ENCODE peak calls at places on chromosomes 6 and 20, in four cellular contexts. D, E, V and W are unnamed samples. For H3K79me2, the result is how much of the 10 kb centered on the place peaks cover.

GRCh38 chr6:12258191-12258590 is 32.0 kb upstream of the EDN1 start:
- DNase-seq in E (no peak), D (no peak), V (no peak), W (no peak)

GRCh38 chr6:113586966-113587699 is 270.0 kb upstream of the MARCKS start:
- DNase-seq in E (peak), D (no peak), V (no peak), W (no peak)

GRCh38 chr6:20427856-20428255 is 26.2 kb downstream of the E2F3 start:
- DNase-seq in D (no peak), E (no peak), V (peak), W (peak)

GRCh38 chr6:112218563-112218962 is 35.8 kb downstream of the LAMA4 start:
- DNase-seq in D (no peak), E (no peak), V (no peak), W (no peak)

GRCh38 chr6:125370343-125370742 is 68.6 kb upstream of the HDDC2 start:
- DNase-seq in V (no peak), D (no peak), E (no peak), W (no peak)

GRCh38 chr6:79062708-79063107 is 15.3 kb downstream of the PHIP start:
- DNase-seq in V (no peak), D (no peak), E (no peak), W (no peak)

GRCh38 chr6:138004423-138005287 is 102.6 kb downstream of the PERP start:
- DNase-seq in E (peak), V (peak), D (no peak), W (peak)

GRCh38 chr6:161273356-161273751 is 507 bp downstream of the AGPAT4 start:
- DNase-seq in V (peak), E (no peak), D (peak), W (peak)

GRCh38 chr6:166444446-166444845 is 61.7 kb upstream of the MPC1 start:
- DNase-seq in D (no peak), E (no peak), V (no peak), W (no peak)

GRCh38 chr20:11850901-11851300 is 66.8 kb upstream of the BTBD3 start:
- DNase-seq in D (no peak), V (no peak), E (no peak), W (no peak)

GRCh38 chr6:96931198-96931597 is 6.7 kb downstream of the KLHL32 start:
- DNase-seq in E (no peak), D (no peak), V (no peak), W (no peak)

GRCh38 chr6:145373826-145374225 is 361.5 kb downstream of the EPM2A start:
- DNase-seq in V (no peak), E (no peak), D (no peak), W (no peak)

GRCh38 chr6:16420715-16421461 is 182.5 kb downstream of the GMPR start:
- DNase-seq in E (no peak), D (no peak), V (peak), W (peak)

GRCh38 chr6:45084257-45084656 is 243.9 kb upstream of the RUNX2 start:
- DNase-seq in V (no peak), E (no peak), D (no peak), W (no peak)

GRCh38 chr6:23851551-23851950 is 274.5 kb upstream of the NRSN1 start:
- DNase-seq in D (peak), V (no peak), E (no peak), W (no peak)

GRCh38 chr6:159969204-159969912 is 476 bp downstream of the IGF2R start:
- DNase-seq in D (peak), V (peak), E (peak), W (peak)
- TF ChIP-seq EZH2phosphoT487 in D (no peak), V (no peak), E (no peak), W (no peak)

GRCh38 chr6:163463180-163463579 is 48.7 kb downstream of the QKI start:
- DNase-seq in V (no peak), D (no peak), E (no peak), W (no peak)
- H3K79me2 ChIP-seq in V (half or more), D (half or more), E (half or more), W (under half)

GRCh38 chr20:46709055-46709458 is 392 bp upstream of the SLC2A10 start:
- DNase-seq in E (no peak), V (peak), D (no peak), W (no peak)

GRCh38 chr20:46712056-46712636 is 2.7 kb downstream of the SLC2A10 start:
- DNase-seq in V (no peak), D (no peak), E (peak), W (no peak)

GRCh38 chr20:46710149-46710913 is 882 bp downstream of the SLC2A10 start:
- DNase-seq in D (no peak), E (no peak), V (no peak), W (no peak)

GRCh38 chr20:46708172-46708860 is 1.1 kb upstream of the SLC2A10 start:
- DNase-seq in E (peak), V (peak), D (no peak), W (no peak)

DNA sequence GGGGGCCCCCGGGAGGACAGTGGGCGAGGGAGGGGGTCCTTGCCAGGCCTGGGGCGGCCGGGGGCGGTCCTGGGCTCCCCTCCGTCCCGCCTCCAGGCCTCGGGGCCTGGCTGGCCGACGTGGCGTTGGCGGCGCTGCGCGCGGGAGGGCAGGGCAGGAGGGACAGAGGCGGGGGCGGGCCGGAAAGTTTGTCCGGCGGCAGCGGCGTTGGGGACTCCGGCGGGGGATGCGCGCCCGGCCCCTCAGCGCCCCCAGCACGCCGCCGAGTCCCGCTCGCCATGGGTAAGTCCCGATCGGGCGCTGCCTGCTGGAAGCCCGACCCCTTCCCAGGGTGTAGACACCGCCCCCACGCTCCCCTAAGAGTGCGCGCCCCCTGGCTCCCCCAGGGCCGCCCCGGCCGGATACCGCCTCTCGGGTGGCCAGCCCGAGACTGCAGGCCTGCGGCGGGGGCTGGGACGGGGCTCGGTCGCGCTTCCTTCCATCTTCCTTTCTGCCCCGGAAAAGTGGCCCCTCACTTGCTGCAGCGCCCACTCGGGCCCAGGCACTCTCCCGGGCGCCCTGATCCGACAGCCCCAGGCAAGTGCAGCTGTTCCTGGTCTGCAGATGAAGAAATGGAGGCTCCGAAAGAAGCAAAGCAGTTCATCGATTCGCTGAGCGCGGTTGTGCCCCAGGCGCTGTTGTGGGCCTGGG is at the start of gene SLC2A10:
- DNase-seq in V (peak), E (peak), D (peak), W (no peak)
- H3K4me2 ChIP-seq in V (peak), E (peak), D (peak), W (no peak)

DNA sequence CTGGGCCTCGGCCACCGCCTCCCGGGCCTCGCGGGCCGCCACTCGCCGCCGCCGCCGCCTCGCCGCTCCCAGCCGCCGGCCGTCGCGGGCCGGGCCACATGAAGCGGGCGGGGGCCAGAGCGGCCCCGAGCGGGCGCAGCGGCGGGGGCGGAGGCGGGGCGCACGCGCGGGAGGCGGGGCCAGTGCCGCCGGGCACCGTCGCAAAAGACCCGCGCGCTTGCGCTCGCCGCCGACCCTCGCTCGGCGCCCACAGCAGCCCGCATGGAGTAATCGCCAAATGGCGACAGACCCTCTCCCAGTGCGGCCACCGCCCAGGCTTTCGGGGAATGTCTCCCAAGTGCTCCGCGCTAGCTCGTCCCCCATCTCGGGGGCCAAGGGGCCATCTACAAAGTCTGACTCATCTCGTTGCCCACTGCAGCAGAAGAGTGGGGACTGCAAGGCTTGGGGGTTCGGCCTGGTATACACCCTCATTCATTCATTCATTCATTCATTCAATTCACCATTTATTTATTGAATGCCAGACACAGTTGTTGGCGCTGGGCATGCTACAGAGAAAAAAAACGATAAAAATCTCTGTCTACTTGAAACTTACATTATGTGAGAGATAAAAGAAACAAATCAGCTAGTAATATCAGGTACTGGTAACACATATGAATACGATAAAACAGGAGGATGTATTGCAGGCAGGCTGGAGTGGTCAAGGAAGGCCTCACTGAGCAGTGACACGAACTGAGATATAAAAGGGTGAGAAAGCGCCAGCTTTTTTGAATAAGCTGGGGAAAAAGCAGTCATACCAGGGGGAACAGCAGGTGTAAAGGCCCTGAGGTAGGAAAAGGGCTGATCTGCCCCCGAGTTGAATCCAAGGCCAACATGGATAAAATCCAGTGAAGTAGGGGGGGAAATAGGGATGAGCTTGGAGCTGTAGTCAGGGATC is at the start of gene B4GALT5:
- DNase-seq in V (peak), D (peak), E (peak), W (peak)
- TF ChIP-seq EZH2phosphoT487 in V (no peak), D (no peak), E (no peak), W (no peak)

GRCh38 chr20:59620860-59621485 is 16.6 kb downstream of the PHACTR3 start:
- DNase-seq in D (no peak), E (no peak), V (no peak), W (no peak)
- H3K79me2 ChIP-seq in D (under half), E (under half), V (under half), W (under half)

GRCh38 chr6:40802481-40802880 is 215.3 kb upstream of the LRFN2 start:
- DNase-seq in D (no peak), E (no peak), V (no peak), W (no peak)
- H3K4me2 ChIP-seq in D (no peak), E (no peak), V (no peak), W (no peak)

GRCh38 chr20:63519765-63520593 is 586 bp upstream of the PPDPF start:
- DNase-seq in E (peak), D (peak), V (peak), W (peak)
- TF ChIP-seq EZH2phosphoT487 in E (no peak), D (no peak), V (no peak), W (no peak)